ENCODE peak calls at places on chromosomes 11 and 22, in eight cellular contexts. J, B, P, Y, W, E, U and K are unnamed samples.

GRCh38 chr11:122724520-122724919 is 69.0 kb downstream of the UBASH3B start:
- DNase-seq in B (no peak), P (peak), W (no peak), Y (no peak), U (no peak), E (no peak), J (no peak), K (no peak)

GRCh38 chr11:64518928-64519327 is 72.1 kb upstream of the SLC22A12 start:
- DNase-seq in Y (no peak), U (no peak), W (no peak), J (no peak), E (no peak), P (no peak), B (no peak), K (no peak)

GRCh38 chr11:116166788-116167465 is 605.9 kb downstream of the BUD13 start:
- DNase-seq in J (no peak), U (peak), P (no peak), E (no peak), B (peak), W (no peak), Y (no peak), K (no peak)

GRCh38 chr11:128627666-128628342 is 40.4 kb upstream of the ETS1 start:
- DNase-seq in U (no peak), W (no peak), Y (no peak), P (no peak), E (peak), B (no peak), J (no peak), K (no peak)

GRCh38 chr11:124075841-124076571 is 34.9 kb upstream of the OR10G7 start:
- DNase-seq in B (peak), Y (no peak), J (no peak), W (no peak), U (no peak), E (no peak), P (peak), K (peak)

GRCh38 chr11:12599408-12600143 is 74.6 kb upstream of the TEAD1 start:
- DNase-seq in E (no peak), P (peak), Y (no peak), W (no peak), J (no peak), U (peak), B (peak), K (peak)

GRCh38 chr11:14458377-14458776 is 41.2 kb downstream of the COPB1 start:
- DNase-seq in W (no peak), J (no peak), B (no peak), Y (no peak), E (no peak), U (no peak), P (no peak), K (no peak)

GRCh38 chr11:20874358-20874757 is 205.0 kb downstream of the NELL1 start:
- DNase-seq in U (no peak), Y (no peak), W (no peak), J (no peak), B (no peak), P (no peak), E (no peak), K (no peak)

GRCh38 chr22:44683237-44683636 is 18.8 kb upstream of the PRR5 start:
- DNase-seq in U (no peak), E (no peak), Y (no peak), W (no peak), B (no peak), J (no peak), P (no peak), K (no peak)

GRCh38 chr22:23053912-23054530 is 16.3 kb upstream of the GNAZ start:
- DNase-seq in J (no peak), U (no peak), B (no peak), W (no peak), Y (no peak), E (no peak), P (peak), K (no peak)

GRCh38 chr11:91932151-91932821 is 292.3 kb upstream of the FAT3 start:
- DNase-seq in U (no peak), Y (peak), W (no peak), P (peak), E (no peak), J (no peak), B (no peak), K (no peak)

GRCh38 chr22:29312218-29313125 is 3.0 kb downstream of the RASL10A start:
- DNase-seq in W (no peak), E (no peak), J (no peak), B (no peak), P (no peak), U (no peak), Y (no peak), K (peak)

GRCh38 chr22:24037851-24038765 is 27.0 kb downstream of the CABIN1 start:
- DNase-seq in W (no peak), U (no peak), J (no peak), B (no peak), E (no peak), Y (no peak), P (no peak), K (no peak)

GRCh38 chr11:107859459-107860239 is 1.1 kb upstream of the SLC35F2 start:
- DNase-seq in Y (no peak), B (peak), P (peak), J (peak), U (peak), W (no peak), E (no peak), K (no peak)

GRCh38 chr11:32432565-32433248 is 2.6 kb downstream of the WT1 start:
- DNase-seq in Y (no peak), E (no peak), W (no peak), J (no peak), U (no peak), B (no peak), P (no peak), K (no peak)

GRCh38 chr11:77092382-77092781 is 10.3 kb upstream of the OMP start:
- DNase-seq in U (no peak), B (no peak), W (no peak), Y (no peak), E (no peak), J (no peak), P (no peak), K (no peak)

GRCh38 chr22:47098121-47098520 is 335.7 kb downstream of the TBC1D22A start:
- DNase-seq in Y (no peak), E (no peak), B (no peak), U (no peak), W (no peak), P (no peak), J (no peak), K (no peak)

GRCh38 chr11:121687961-121688566 is 235.3 kb upstream of the SORL1-AS1 start:
- DNase-seq in Y (peak), W (peak), E (no peak), P (peak), J (no peak), U (no peak), B (no peak), K (no peak)

GRCh38 chr11:89119426-89119825 is 53.6 kb upstream of the GRM5 start:
- DNase-seq in J (no peak), Y (no peak), P (no peak), U (no peak), E (no peak), B (no peak), W (no peak), K (no peak)

GRCh38 chr11:77656362-77656761 is 18.8 kb upstream of the CLNS1A start:
- DNase-seq in Y (no peak), B (no peak), U (no peak), P (no peak), E (no peak), J (no peak), W (no peak), K (no peak)

GRCh38 chr11:28525636-28526405 is 417.6 kb downstream of the METTL15 start:
- DNase-seq in B (no peak), E (no peak), Y (no peak), P (no peak), U (no peak), J (no peak), W (no peak), K (no peak)

GRCh38 chr11:119168471-119169271 is at the start of gene NLRX1:
- DNase-seq in W (peak), U (peak), P (peak), B (peak), J (peak), Y (peak), E (peak), K (peak)

GRCh38 chr22:20787746-20788626 is 14.1 kb downstream of the SERPIND1 start:
- DNase-seq in P (no peak), E (no peak), U (no peak), B (no peak), J (no peak), W (no peak), Y (no peak), K (no peak)

GRCh38 chr11:62153617-62154016 is 29.8 kb downstream of the INCENP start:
- DNase-seq in Y (no peak), P (no peak), J (no peak), E (no peak), B (no peak), U (no peak), W (no peak), K (no peak)

GRCh38 chr11:120068114-120068573 is 69.8 kb downstream of the TRIM29 start:
- DNase-seq in Y (peak), J (peak), U (no peak), E (no peak), W (peak), B (no peak), P (no peak), K (no peak)

GRCh38 chr22:41801886-41802285 is 1.4 kb downstream of the CCDC134 start:
- DNase-seq in U (no peak), E (no peak), W (no peak), J (no peak), Y (no peak), B (no peak), P (no peak), K (no peak)

GRCh38 chr22:45318558-45319318 is 9.0 kb downstream of the FAM118A start:
- DNase-seq in P (peak), J (peak), W (no peak), E (peak), Y (no peak), U (no peak), B (no peak), K (no peak)

GRCh38 chr22:17918840-17919239 is 105.5 kb downstream of the MICAL3 start:
- DNase-seq in W (no peak), P (peak), E (no peak), Y (no peak), J (peak), U (no peak), B (no peak), K (no peak)

GRCh38 chr11:131938321-131938751 is 567.9 kb downstream of the NTM start:
- DNase-seq in E (no peak), B (no peak), P (no peak), Y (no peak), U (no peak), W (no peak), J (no peak), K (peak)

GRCh38 chr11:74647831-74648230 is 55.4 kb downstream of the POLD3 start:
- DNase-seq in B (no peak), E (no peak), W (no peak), P (no peak), U (no peak), Y (no peak), J (no peak), K (no peak)

GRCh38 chr11:66226111-66226510 is 42.3 kb upstream of the RAB1B start:
- DNase-seq in E (no peak), B (no peak), W (no peak), J (no peak), Y (no peak), P (no peak), U (no peak), K (no peak)

GRCh38 chr11:18239655-18240054 is 3.1 kb upstream of the SAA4 start:
- DNase-seq in W (no peak), U (no peak), B (no peak), J (no peak), P (no peak), E (no peak), Y (no peak), K (no peak)

GRCh38 chr11:72813740-72814138 is 472 bp upstream of the ATG16L2 start:
- DNase-seq in Y (no peak), E (no peak), P (peak), U (no peak), J (peak), B (peak), W (no peak), K (peak)